ENCODE peak calls at places on chromosome 18, in four cellular contexts. One of them, this sample, is unnamed.

GRCh38 chr18:20971886-20972267 is 139.7 kb downstream of the ROCK1 start:
- DNase-seq in HCT116: peak; percentile 16
- DNase-seq in HepG2: peak; percentile 23
- DNase-seq in K562: peak; percentile 25
- DNase-seq in this sample: peak; percentile 10

GRCh38 chr18:47619771-47620170 is 310.7 kb downstream of the SMAD2 start:
- DNase-seq in HCT116: no peak
- DNase-seq in HepG2: no peak
- DNase-seq in K562: no peak
- DNase-seq in this sample: no peak

GRCh38 chr18:61921621-61922235 is 28.9 kb upstream of the RNF152 start:
- DNase-seq in HCT116: no peak
- DNase-seq in HepG2: no peak
- DNase-seq in K562: peak; percentile 1
- DNase-seq in this sample: no peak

GRCh38 chr18:44725300-44726096 is 44.8 kb downstream of the SETBP1 start:
- DNase-seq in K562: peak; percentile 71
- DNase-seq in HCT116: no peak
- DNase-seq in HepG2: no peak
- DNase-seq in this sample: no peak

GRCh38 chr18:48264508-48264907 is 144.7 kb downstream of the ZBTB7C start:
- DNase-seq in HCT116: no peak
- DNase-seq in HepG2: no peak
- DNase-seq in K562: no peak
- DNase-seq in this sample: no peak

GRCh38 chr18:13909141-13909540 is 6.2 kb downstream of the MC2R start:
- DNase-seq in HCT116: no peak
- DNase-seq in K562: no peak
- DNase-seq in HepG2: no peak
- DNase-seq in this sample: no peak

GRCh38 chr18:48167901-48168300 is 237.4 kb upstream of the SMAD2 start:
- DNase-seq in K562: no peak
- DNase-seq in HCT116: no peak
- DNase-seq in HepG2: peak; percentile 85
- DNase-seq in this sample: no peak

GRCh38 chr18:44733069-44733753 is 52.5 kb downstream of the SETBP1 start:
- DNase-seq in HepG2: no peak
- DNase-seq in K562: no peak
- DNase-seq in HCT116: no peak
- DNase-seq in this sample: no peak

GRCh38 chr18:49015886-49016647 is 65.3 kb upstream of the SMAD7 start:
- DNase-seq in K562: no peak
- DNase-seq in HepG2: no peak
- DNase-seq in HCT116: no peak
- DNase-seq in this sample: no peak

GRCh38 chr18:11502368-11502767 is 107.0 kb upstream of the SLC35G4 start:
- DNase-seq in K562: no peak
- DNase-seq in HCT116: no peak
- DNase-seq in HepG2: peak; percentile 46
- DNase-seq in this sample: no peak

GRCh38 chr18:35096677-35097011 is 55.4 kb downstream of the MAPRE2 start:
- DNase-seq in HCT116: no peak
- DNase-seq in K562: no peak
- DNase-seq in HepG2: no peak
- DNase-seq in this sample: no peak

GRCh38 chr18:76529433-76529811 is 34.4 kb upstream of the ZNF516 start:
- DNase-seq in K562: no peak
- DNase-seq in HepG2: no peak
- DNase-seq in HCT116: no peak
- DNase-seq in this sample: no peak
- H3K27ac ChIP-seq in K562: no peak overlapping the region
- H3K27ac ChIP-seq in HepG2: no peak overlapping the region
- H3K27ac ChIP-seq in HCT116: no peak overlapping the region
- H3K27ac ChIP-seq in this sample: no peak overlapping the region

DNA sequence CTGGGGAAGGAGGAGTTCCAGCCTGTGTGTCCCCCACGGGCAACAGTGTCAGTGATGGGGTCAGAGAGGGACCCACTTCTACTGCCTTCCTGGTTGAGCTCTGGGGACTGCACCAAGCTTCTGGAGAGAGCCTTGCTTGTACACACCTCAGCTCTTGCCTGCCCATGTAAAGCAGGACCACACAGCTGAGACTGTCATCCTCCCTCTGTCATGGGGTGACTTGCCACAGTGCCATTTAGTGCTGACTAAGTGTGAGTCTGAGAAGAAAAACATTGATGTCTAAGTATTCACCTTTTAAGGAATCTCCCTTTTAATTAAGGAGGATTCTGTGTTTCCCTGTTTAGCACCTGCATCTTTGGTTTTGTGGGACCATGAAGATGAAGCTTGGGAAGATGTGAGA is 159.1 kb downstream of the FHOD3 start:
- DNase-seq in HCT116: no peak
- DNase-seq in K562: no peak
- DNase-seq in HepG2: no peak
- DNase-seq in this sample: no peak
- TF ChIP-seq TCF7L2 in HCT116: no peak
- TF ChIP-seq TCF7L2 in K562: no peak
- TF ChIP-seq TCF7L2 in HepG2: no peak
- TF ChIP-seq TCF7L2 in this sample: no peak

GRCh38 chr18:79372991-79373390 is 22.7 kb upstream of the NFATC1 start:
- DNase-seq in HepG2: no peak
- DNase-seq in HCT116: no peak
- DNase-seq in K562: no peak
- DNase-seq in this sample: no peak
- H3K27ac ChIP-seq in HepG2: no peak overlapping the region
- H3K27ac ChIP-seq in HCT116: no peak overlapping the region
- H3K27ac ChIP-seq in K562: no peak overlapping the region
- H3K27ac ChIP-seq in this sample: no peak overlapping the region

GRCh38 chr18:55861266-55861665 is 273.3 kb upstream of the TCF4 start:
- DNase-seq in HCT116: no peak
- DNase-seq in HepG2: no peak
- DNase-seq in K562: peak; percentile 22
- DNase-seq in this sample: peak; percentile 7
- TF ChIP-seq TCF7L2 in HCT116: no peak
- TF ChIP-seq TCF7L2 in HepG2: no peak
- TF ChIP-seq TCF7L2 in K562: no peak
- TF ChIP-seq TCF7L2 in this sample: no peak

GRCh38 chr18:58496937-58497336 is 132.0 kb downstream of the ALPK2 start:
- DNase-seq in HCT116: peak; percentile 10
- DNase-seq in HepG2: peak; percentile 58
- DNase-seq in K562: peak; percentile 10
- DNase-seq in this sample: no peak

GRCh38 chr18:58499527-58499926 is 129.4 kb downstream of the ALPK2 start:
- DNase-seq in HCT116: no peak
- DNase-seq in HepG2: no peak
- DNase-seq in K562: no peak
- DNase-seq in this sample: no peak

GRCh38 chr18:58496231-58496630 is 132.7 kb downstream of the ALPK2 start:
- DNase-seq in HepG2: no peak
- DNase-seq in HCT116: no peak
- DNase-seq in K562: no peak
- DNase-seq in this sample: no peak

GRCh38 chr18:58495634-58496033 is 133.3 kb downstream of the ALPK2 start:
- DNase-seq in HepG2: no peak
- DNase-seq in K562: no peak
- DNase-seq in HCT116: no peak
- DNase-seq in this sample: no peak

GRCh38 chr18:58497845-58498244 is 131.0 kb downstream of the ALPK2 start:
- DNase-seq in K562: no peak
- DNase-seq in HCT116: no peak
- DNase-seq in HepG2: no peak
- DNase-seq in this sample: no peak
- H3K27ac ChIP-seq in K562: no peak overlapping the region
- H3K27ac ChIP-seq in HCT116: no peak overlapping the region
- H3K27ac ChIP-seq in HepG2: no peak overlapping the region
- H3K27ac ChIP-seq in this sample: no peak overlapping the region

DNA sequence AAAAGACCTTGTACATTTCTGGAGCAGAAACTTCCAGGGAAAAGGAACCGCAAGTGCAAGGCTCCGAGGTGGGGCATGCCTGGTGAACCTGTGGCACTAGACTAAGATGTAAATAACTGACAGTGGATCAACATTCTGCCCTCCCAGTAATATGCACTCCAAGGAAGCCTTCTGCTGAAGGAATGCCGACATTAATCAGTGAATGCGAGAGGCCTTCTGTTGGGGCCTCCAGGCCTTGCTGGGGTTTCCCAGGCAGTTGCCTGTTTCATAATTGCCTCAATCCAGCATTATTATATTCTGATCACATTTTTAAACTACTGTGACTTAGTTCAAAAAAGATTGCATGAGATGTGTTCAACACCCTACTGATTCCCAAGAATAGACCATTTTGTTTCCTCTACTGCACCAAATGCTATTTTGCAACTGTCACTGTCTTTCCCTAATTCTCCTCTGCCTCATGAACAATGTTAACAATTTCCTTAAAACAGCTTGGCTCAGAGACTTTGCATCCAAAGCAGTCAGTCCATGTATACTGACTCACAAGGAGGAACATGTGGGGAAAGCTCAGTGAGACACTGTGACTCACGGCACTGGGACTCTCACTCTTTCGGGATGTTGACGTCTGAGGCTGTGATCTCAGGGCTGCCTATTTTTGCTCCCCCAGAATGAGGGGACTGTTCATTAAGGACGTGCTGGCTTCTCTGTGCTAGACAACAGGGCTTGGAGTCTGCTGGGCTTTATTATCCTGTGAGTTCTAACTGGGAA is 10.5 kb upstream of the DSG2 start:
- DNase-seq in K562: no peak
- DNase-seq in HCT116: peak; percentile 75
- DNase-seq in HepG2: peak; percentile 3
- DNase-seq in this sample: no peak
- TF ChIP-seq TCF7L2 in K562: no peak
- TF ChIP-seq TCF7L2 in HCT116: no peak
- TF ChIP-seq TCF7L2 in HepG2: no peak
- TF ChIP-seq TCF7L2 in this sample: no peak

GRCh38 chr18:79336556-79337142 is 59.1 kb upstream of the NFATC1 start:
- DNase-seq in K562: no peak
- DNase-seq in HCT116: no peak
- DNase-seq in HepG2: no peak
- DNase-seq in this sample: no peak

GRCh38 chr18:79339094-79339908 is 56.4 kb upstream of the NFATC1 start:
- DNase-seq in HCT116: no peak
- DNase-seq in HepG2: no peak
- DNase-seq in K562: no peak
- DNase-seq in this sample: no peak

GRCh38 chr18:79335833-79336360 is 59.8 kb upstream of the NFATC1 start:
- DNase-seq in HCT116: no peak
- DNase-seq in HepG2: no peak
- DNase-seq in K562: no peak
- DNase-seq in this sample: no peak

GRCh38 chr18:79337620-79338019 is 58.1 kb upstream of the NFATC1 start:
- DNase-seq in K562: no peak
- DNase-seq in HepG2: no peak
- DNase-seq in HCT116: no peak
- DNase-seq in this sample: no peak

GRCh38 chr18:79337184-79337583 is 58.5 kb upstream of the NFATC1 start:
- DNase-seq in HepG2: no peak
- DNase-seq in HCT116: no peak
- DNase-seq in K562: no peak
- DNase-seq in this sample: no peak
- H3K27ac ChIP-seq in HepG2: no peak overlapping the region
- H3K27ac ChIP-seq in HCT116: no peak overlapping the region
- H3K27ac ChIP-seq in K562: no peak overlapping the region
- H3K27ac ChIP-seq in this sample: no peak overlapping the region

DNA sequence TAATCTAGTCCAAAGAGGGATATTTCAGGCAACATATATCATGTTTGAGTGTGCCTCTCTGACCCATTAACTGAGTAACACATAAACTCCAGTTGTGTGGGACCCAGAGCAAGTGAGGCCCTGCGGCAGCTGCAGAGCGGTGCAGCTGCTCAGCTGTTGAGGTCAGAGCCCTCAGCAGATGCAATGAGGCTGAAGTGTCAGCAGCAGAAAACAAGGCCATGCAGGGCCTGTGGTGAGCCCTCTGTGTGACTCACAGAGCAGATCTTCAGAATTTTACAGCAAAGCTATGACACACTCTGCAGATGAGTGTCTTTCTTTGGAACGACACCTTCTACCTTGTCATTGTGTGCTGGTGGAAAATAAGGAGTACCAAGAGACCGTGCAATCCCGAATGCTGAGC is 168.5 kb downstream of the CBLN2 start:
- DNase-seq in HCT116: no peak
- DNase-seq in K562: no peak
- DNase-seq in HepG2: no peak
- DNase-seq in this sample: no peak
- TF ChIP-seq TCF7L2 in HCT116: no peak
- TF ChIP-seq TCF7L2 in K562: no peak
- TF ChIP-seq TCF7L2 in HepG2: no peak
- TF ChIP-seq TCF7L2 in this sample: no peak

GRCh38 chr18:3440340-3440739 is 9.6 kb upstream of the TGIF1 start:
- DNase-seq in K562: no peak
- DNase-seq in HCT116: no peak
- DNase-seq in HepG2: no peak
- DNase-seq in this sample: no peak
- H3K27ac ChIP-seq in K562: no peak overlapping the region
- H3K27ac ChIP-seq in HCT116: no peak overlapping the region
- H3K27ac ChIP-seq in HepG2: no peak overlapping the region
- H3K27ac ChIP-seq in this sample: peak overlapping the region; percentile 75

This sample was measured in Panc1.